ENCODE peak calls at places on chromosome 21, in five cellular contexts. I is IMR-90, A is suprapubic skin, E is uterus, F is stomach. P is an unnamed sample.

GRCh38 chr21:42535602-42536171 is 22.0 kb downstream of the SLC37A1 start:
- DNase-seq in E (no peak), F (peak; percentile 72), I (no peak), A (peak; percentile 61), P (peak; percentile 94)

GRCh38 chr21:41927727-41928409 is 25.9 kb downstream of the C2CD2 start:
- DNase-seq in E (no peak), F (no peak), I (no peak), A (no peak), P (no peak)

GRCh38 chr21:33355996-33356395 is 31.2 kb downstream of the IFNAR1 start:
- DNase-seq in F (no peak), I (no peak), E (no peak), A (no peak), P (no peak)

GRCh38 chr21:29431680-29432079 is 133.0 kb downstream of the BACH1 start:
- DNase-seq in E (no peak), F (no peak), I (no peak), A (no peak), P (no peak)

GRCh38 chr21:34200288-34200905 is 127.0 kb downstream of the MRPS6 start:
- DNase-seq in I (no peak), E (no peak), F (no peak), A (no peak), P (no peak)

GRCh38 chr21:42378418-42378817 is 12.1 kb upstream of the TFF1 start:
- DNase-seq in A (no peak), I (no peak), E (no peak), F (no peak), P (no peak)

GRCh38 chr21:33115586-33116541 is 45.9 kb downstream of the OLIG1 start:
- DNase-seq in E (no peak), A (no peak), I (no peak), F (no peak), P (no peak)

GRCh38 chr21:42574234-42575027 is 60.8 kb downstream of the SLC37A1 start:
- DNase-seq in F (peak; percentile 25), I (peak; percentile 13), A (peak; percentile 36), E (peak; percentile 1), P (no peak)

GRCh38 chr21:41593051-41593783 is 85.3 kb upstream of the TMPRSS2 start:
- DNase-seq in E (no peak), A (peak; percentile 33), I (no peak), F (peak; percentile 49), P (no peak)

GRCh38 chr21:17765207-17765606 is 53.9 kb downstream of the C21orf91 start:
- DNase-seq in E (no peak), A (no peak), F (no peak), I (no peak), P (no peak)

GRCh38 chr21:28642891-28643290 is 349.8 kb downstream of the LTN1 start:
- DNase-seq in F (no peak), E (no peak), I (no peak), A (no peak), P (no peak)

GRCh38 chr21:17469727-17470126 is 43.1 kb upstream of the CXADR start:
- DNase-seq in A (no peak), I (no peak), F (no peak), E (no peak), P (no peak)

GRCh38 chr21:45996311-45997204 is 15.0 kb downstream of the COL6A1 start:
- DNase-seq in I (no peak), F (peak; percentile 23), A (peak; percentile 60), E (peak; percentile 23), P (peak; percentile 41)

GRCh38 chr21:22813201-22813600 is 1815.0 kb downstream of the NCAM2 start:
- DNase-seq in E (no peak), A (no peak), F (no peak), I (no peak), P (no peak)
- TF ChIP-seq POLR2A in E (no peak), A (no peak), F (no peak), I (no peak), P (no peak)

GRCh38 chr21:44492572-44493385 is 37.5 kb downstream of the LRRC3 start:
- DNase-seq in E (no peak), I (no peak), F (no peak), A (no peak), P (no peak)

GRCh38 chr21:44487831-44488230 is 32.5 kb downstream of the LRRC3 start:
- DNase-seq in A (no peak), I (peak; percentile 19), F (no peak), E (no peak), P (peak; percentile 49)

GRCh38 chr21:44490405-44490804 is 35.1 kb downstream of the LRRC3 start:
- DNase-seq in A (no peak), E (no peak), I (no peak), F (no peak), P (peak; percentile 17)

GRCh38 chr21:44490816-44491215 is 35.5 kb downstream of the LRRC3 start:
- DNase-seq in A (no peak), I (no peak), E (no peak), F (no peak), P (no peak)

DNA sequence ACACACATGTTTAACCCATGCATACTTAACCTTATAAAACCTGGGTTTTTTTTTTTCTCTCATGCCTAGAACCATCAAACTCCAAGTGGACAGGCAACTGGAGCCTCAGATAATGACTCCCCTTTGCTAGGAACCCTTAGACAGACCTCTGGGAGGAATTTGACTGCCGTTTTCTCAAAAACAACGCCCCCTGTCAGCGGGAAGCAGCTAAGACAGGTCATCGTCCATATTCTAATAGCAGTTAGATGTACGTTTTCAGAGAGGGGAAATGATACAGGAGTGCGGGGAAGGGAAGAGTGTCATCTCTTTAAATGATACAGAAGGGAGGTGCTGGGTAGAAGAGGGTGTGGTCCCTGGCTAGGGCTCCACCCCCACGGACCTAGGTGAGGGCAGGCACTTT is 34.7 kb downstream of the LRRC3 start:
- DNase-seq in F (no peak), A (no peak), I (no peak), E (no peak), P (no peak)
- TF ChIP-seq CTCF in F (no peak), A (no peak), I (no peak), E (no peak), P (no peak)

DNA sequence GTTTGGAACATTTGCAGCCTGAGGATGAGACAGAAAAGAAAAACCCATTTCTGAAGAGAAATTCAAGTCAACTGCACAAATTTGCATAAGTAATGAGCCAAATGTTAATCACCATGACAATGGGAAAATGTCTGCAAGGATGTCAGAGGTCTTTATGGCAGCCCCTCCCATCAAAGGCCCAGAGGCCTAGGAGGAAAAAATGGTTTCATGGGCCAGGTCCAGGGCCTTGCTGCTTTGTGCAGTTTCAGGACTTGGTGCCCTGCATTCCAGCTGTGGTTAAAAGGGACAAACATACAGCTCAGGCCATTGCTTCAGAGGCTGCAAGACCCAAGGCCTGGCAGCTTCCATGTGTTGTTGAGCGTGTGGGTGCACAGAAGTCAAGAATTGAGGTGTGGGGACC is 13.4 kb downstream of the RBM11 start:
- DNase-seq in F (no peak), A (no peak), I (no peak), E (no peak), P (no peak)
- H3K27ac ChIP-seq in F (no peak overlapping the region), A (no peak overlapping the region), I (no peak overlapping the region), E (no peak overlapping the region), P (no peak overlapping the region)

DNA sequence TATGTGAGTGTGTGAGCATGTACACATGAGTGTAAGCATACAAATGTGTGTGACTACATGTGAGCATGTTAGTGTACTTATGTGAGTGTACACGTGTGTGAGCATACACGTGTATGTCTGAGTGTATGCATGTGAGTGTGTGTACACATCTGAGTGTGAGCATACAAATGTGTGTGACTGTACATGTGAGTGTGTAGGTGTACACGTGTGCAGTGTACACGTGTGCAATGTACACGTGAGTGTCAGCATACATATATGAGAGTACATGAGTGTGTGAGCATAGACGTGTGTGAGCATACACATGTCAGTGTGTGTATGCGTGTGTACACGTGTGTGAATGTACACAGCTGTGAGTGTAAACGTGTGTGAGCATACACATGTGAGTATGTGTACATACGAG is 170.6 kb downstream of the HUNK start:
- DNase-seq in F (no peak), A (no peak), I (no peak), E (no peak), P (no peak)
- TF ChIP-seq POLR2A in F (no peak), A (no peak), I (no peak), E (no peak), P (no peak)

GRCh38 chr21:35615325-35615724 is 445.0 kb downstream of the SETD4 start:
- DNase-seq in F (no peak), E (no peak), A (no peak), I (no peak), P (no peak)

GRCh38 chr21:35614412-35614901 is 445.9 kb downstream of the SETD4 start:
- DNase-seq in F (no peak), I (peak; percentile 39), A (no peak), E (no peak), P (no peak)

GRCh38 chr21:35619184-35619583 is 441.1 kb downstream of the SETD4 start:
- DNase-seq in A (no peak), F (no peak), E (no peak), I (peak; percentile 93), P (no peak)

GRCh38 chr21:35617491-35617890 is 442.8 kb downstream of the SETD4 start:
- DNase-seq in I (no peak), A (no peak), E (no peak), F (no peak), P (no peak)

DNA sequence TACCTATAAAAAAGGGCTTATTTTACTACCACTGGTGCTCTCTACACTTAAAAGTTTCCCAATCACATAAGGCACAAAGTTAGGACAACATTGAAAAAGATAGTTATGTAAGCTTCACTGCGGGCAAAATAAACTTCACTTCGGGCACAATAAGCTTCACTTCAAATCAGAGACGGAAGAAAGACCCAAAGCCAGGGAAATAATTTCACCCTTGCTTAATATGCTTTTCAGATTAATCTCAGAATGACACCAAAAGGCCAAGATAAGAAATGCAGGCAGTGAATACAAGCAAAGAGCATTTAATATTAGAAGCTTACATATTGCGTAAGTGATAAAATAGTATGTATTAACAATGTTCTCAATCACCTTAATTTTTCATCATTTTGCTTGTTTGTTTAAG is 444.2 kb downstream of the SETD4 start:
- DNase-seq in F (no peak), I (peak; percentile 70), A (no peak), E (no peak), P (no peak)
- TF ChIP-seq CTCF in F (no peak), I (peak; percentile 60), A (peak; percentile 22), E (no peak), P (peak; percentile 48)

GRCh38 chr21:38626311-38626710 is 128.0 kb upstream of the ERG start:
- DNase-seq in E (no peak), A (no peak), F (no peak), I (no peak), P (no peak)

GRCh38 chr21:38637161-38637560 is 138.9 kb upstream of the ERG start:
- DNase-seq in F (no peak), I (no peak), E (no peak), A (no peak), P (no peak)

GRCh38 chr21:38628426-38628825 is 130.1 kb upstream of the ERG start:
- DNase-seq in E (no peak), A (no peak), F (no peak), I (no peak), P (no peak)

GRCh38 chr21:38631676-38632075 is 133.4 kb upstream of the ERG start:
- DNase-seq in A (no peak), F (no peak), I (no peak), E (no peak), P (no peak)

DNA sequence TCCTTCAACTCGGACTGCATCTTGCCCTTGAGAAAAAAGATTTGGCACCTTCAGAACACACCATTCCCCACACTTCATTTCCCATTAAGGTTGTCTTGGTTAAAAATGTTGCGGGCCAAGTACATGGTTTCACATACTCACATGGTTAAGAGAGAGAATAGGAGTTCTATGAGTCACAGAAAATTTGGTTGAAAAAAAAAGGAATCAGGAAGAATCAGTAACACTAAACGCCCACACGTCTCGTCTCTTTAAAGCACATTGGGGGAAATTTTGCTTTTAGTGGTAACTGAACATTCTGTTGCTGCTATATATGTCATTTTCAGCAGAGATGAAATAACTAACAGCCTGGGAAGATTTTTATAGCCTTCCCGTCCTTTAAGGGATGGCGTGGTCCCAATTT is 132.9 kb upstream of the ERG start:
- DNase-seq in E (no peak), I (no peak), F (no peak), A (no peak), P (no peak)
- H3K27ac ChIP-seq in E (no peak overlapping the region), I (no peak overlapping the region), F (no peak overlapping the region), A (no peak overlapping the region), P (no peak overlapping the region)